ENCODE peak calls at places on chromosomes 11 and 22, in four cellular contexts. O, K, D and X are unnamed samples. For H3K4me1, the result is how much of the 10 kb centered on the place peaks cover.

GRCh38 chr11:14764899-14765527 is 121.4 kb downstream of the PDE3B start:
- DNase-seq in O (peak), K (no peak), D (no peak), X (no peak)

GRCh38 chr22:17087176-17088131 is 2.7 kb downstream of the IL17RA start:
- DNase-seq in K (no peak), D (no peak), O (peak), X (peak)

GRCh38 chr11:104410336-104410735 is 246.4 kb upstream of the PDGFD start:
- DNase-seq in K (no peak), D (no peak), O (no peak), X (no peak)

GRCh38 chr11:134355656-134356055 is 23.9 kb downstream of the GLB1L2 start:
- DNase-seq in D (no peak), O (peak), K (no peak), X (no peak)

GRCh38 chr11:47768090-47768620 is 1.0 kb upstream of the FNBP4 start:
- DNase-seq in D (peak), K (no peak), O (peak), X (peak)

GRCh38 chr11:14520902-14521151 is 641 bp upstream of the PSMA1 start:
- DNase-seq in K (no peak), O (no peak), D (no peak), X (no peak)

GRCh38 chr11:70252844-70253243 is 17.6 kb upstream of the PPFIA1 start:
- DNase-seq in K (no peak), D (no peak), O (no peak), X (no peak)

GRCh38 chr22:32920032-32920628 is 118.6 kb downstream of the TIMP3 start:
- DNase-seq in D (no peak), K (no peak), O (no peak), X (peak)

GRCh38 chr11:64359712-64360402 is 895 bp downstream of the RPS6KA4 start:
- DNase-seq in O (no peak), K (peak), D (peak), X (no peak)

GRCh38 chr22:38618682-38619081 is 37.5 kb downstream of the FAM227A start:
- DNase-seq in K (no peak), D (no peak), O (no peak), X (no peak)

GRCh38 chr11:112806876-112807275 is 154.3 kb upstream of the NCAM1 start:
- DNase-seq in O (no peak), D (no peak), K (no peak), X (no peak)

GRCh38 chr11:130216591-130217132 is 57.1 kb downstream of the ST14 start:
- DNase-seq in D (peak), O (no peak), K (no peak), X (no peak)

GRCh38 chr11:36101466-36101865 is 157.6 kb downstream of the LDLRAD3 start:
- DNase-seq in D (no peak), K (no peak), O (peak), X (no peak)

GRCh38 chr22:38788417-38788816 is 5.5 kb downstream of the DNAL4 start:
- DNase-seq in O (peak), D (peak), K (peak), X (no peak)

GRCh38 chr11:9838961-9839360 is 175.1 kb downstream of the SWAP70 start:
- DNase-seq in D (no peak), K (no peak), O (no peak), X (no peak)
- TF ChIP-seq POLR2AphosphoS5 in D (no peak), K (no peak), O (no peak), X (no peak)

DNA sequence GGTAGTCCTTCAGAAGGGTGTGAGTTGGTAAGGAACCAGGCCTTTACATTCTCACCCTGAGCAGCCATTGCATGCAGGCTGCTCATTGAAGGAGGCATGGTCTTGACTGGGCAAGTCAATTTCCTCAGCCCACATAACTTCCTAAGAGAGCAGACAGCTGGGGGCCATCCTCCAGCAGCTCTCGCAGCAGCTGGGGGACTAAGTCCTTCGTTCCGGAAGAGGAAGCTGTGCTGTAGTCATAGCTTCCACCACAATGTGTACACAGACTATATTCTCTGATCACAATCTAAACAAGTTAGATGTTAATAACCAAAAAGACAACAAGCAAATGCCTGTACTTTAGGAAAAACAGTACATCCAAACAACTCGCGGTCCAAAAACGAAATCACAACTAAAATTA is 30.1 kb upstream of the MPPED1 start:
- DNase-seq in D (no peak), O (no peak), K (no peak), X (no peak)
- H3K4me1 ChIP-seq in D (under half), O (under half), K (under half), X (under half)

GRCh38 chr22:50485221-50486131 is 1.2 kb upstream of the MIOX start:
- DNase-seq in K (peak), D (peak), O (peak), X (no peak)
- TF ChIP-seq CTCF in K (no peak), D (no peak), O (no peak), X (no peak)

GRCh38 chr11:32890843-32891656 is 1.6 kb upstream of the QSER1 start:
- DNase-seq in K (no peak), D (no peak), O (peak), X (no peak)
- TF ChIP-seq POLR2AphosphoS5 in K (no peak), D (no peak), O (no peak), X (no peak)